ENCODE peak calls at places on chromosome 14, in six cellular contexts. J is nephron progenitor cell; T is GM23338; I is WTC11; A is endothelial cell; D is CD8-positive, alpha-beta T cell. P is an unnamed sample.
A peak's percentile ranks its signal among the peaks of the same experiment; 100 is the strongest.

GRCh38 chr14:69924181-69924580 is 45.0 kb downstream of the SMOC1 start:
- DNase-seq in I (no peak), A (no peak), J (no peak), D (no peak), T (peak; percentile 18), P (no peak)

GRCh38 chr14:96362071-96362964 is 823 bp downstream of the ATG2B start:
- DNase-seq in A (no peak), D (peak; percentile 18), I (peak; percentile 30), J (peak; percentile 18), T (peak; percentile 33), P (peak; percentile 44)

GRCh38 chr14:50667491-50668007 is 557 bp downstream of the SAV1 start:
- DNase-seq in D (peak; percentile 11), I (peak; percentile 67), A (no peak), J (no peak), T (peak; percentile 74), P (peak; percentile 48)

GRCh38 chr14:96051642-96052540 is 12.7 kb downstream of the C14orf132 start:
- DNase-seq in D (no peak), T (peak; percentile 88), A (no peak), I (peak; percentile 52), J (no peak), P (peak; percentile 18)

GRCh38 chr14:29861996-29862395 is 65.7 kb downstream of the PRKD1 start:
- DNase-seq in D (no peak), T (no peak), J (no peak), I (no peak), A (no peak), P (no peak)

GRCh38 chr14:97848351-97848980 is 1051.3 kb downstream of the VRK1 start:
- DNase-seq in I (no peak), J (peak; percentile 38), D (no peak), T (peak; percentile 12), A (no peak), P (no peak)

GRCh38 chr14:96145116-96145864 is 59.3 kb upstream of the BDKRB2 start:
- DNase-seq in D (no peak), A (no peak), J (no peak), I (no peak), T (no peak), P (no peak)

GRCh38 chr14:62156052-62156451 is 393.8 kb downstream of the SNAPC1 start:
- DNase-seq in J (no peak), D (no peak), I (no peak), T (no peak), A (no peak), P (no peak)

GRCh38 chr14:82394916-82395315 is 861.3 kb upstream of the SEL1L start:
- DNase-seq in D (no peak), I (no peak), A (no peak), T (no peak), J (no peak), P (no peak)

GRCh38 chr14:67442139-67442906 is 30.4 kb upstream of the PLEK2 start:
- DNase-seq in I (no peak), A (no peak), J (no peak), D (no peak), T (no peak), P (no peak)

GRCh38 chr14:105071942-105072341 is 6.7 kb upstream of the GPR132 start:
- DNase-seq in A (no peak), I (no peak), J (no peak), T (no peak), D (no peak), P (no peak)

GRCh38 chr14:93135399-93135798 is 19.7 kb upstream of the ITPK1 start:
- DNase-seq in J (no peak), I (no peak), T (no peak), A (no peak), D (no peak), P (peak; percentile 76)

GRCh38 chr14:105865266-105865903 is 339.0 kb downstream of the TMEM121 start:
- DNase-seq in T (no peak), I (peak; percentile 3), D (no peak), A (no peak), J (no peak), P (peak; percentile 20)

GRCh38 chr14:63632932-63633514 is 8.6 kb downstream of the WDR89 start:
- DNase-seq in J (no peak), A (no peak), D (no peak), I (no peak), T (peak; percentile 48), P (no peak)

GRCh38 chr14:77615231-77616132 is 955 bp downstream of the SPTLC2 start:
- DNase-seq in J (no peak), D (no peak), A (peak; percentile 7), I (no peak), T (peak; percentile 39), P (no peak)

GRCh38 chr14:61420326-61420725 is 98.9 kb downstream of the PRKCH start:
- DNase-seq in D (no peak), J (no peak), I (no peak), T (no peak), A (no peak), P (no peak)

GRCh38 chr14:61733972-61734371 is 28.2 kb upstream of the SNAPC1 start:
- DNase-seq in T (no peak), A (no peak), D (no peak), J (no peak), I (no peak), P (no peak)

GRCh38 chr14:77068515-77069200 is 29.4 kb upstream of the CIPC start:
- DNase-seq in J (no peak), A (no peak), I (no peak), T (no peak), D (no peak), P (no peak)

GRCh38 chr14:29166507-29166906 is 399.9 kb downstream of the FOXG1 start:
- DNase-seq in T (peak; percentile 29), D (no peak), J (no peak), A (no peak), I (no peak), P (no peak)

GRCh38 chr14:71474866-71475265 is 457.4 kb upstream of the RGS6 start:
- DNase-seq in T (no peak), I (no peak), A (no peak), J (no peak), D (no peak), P (no peak)

GRCh38 chr14:69573841-69574265 is 818 bp downstream of the CCDC177 start:
- DNase-seq in D (no peak), A (no peak), T (peak; percentile 61), J (peak; percentile 44), I (peak; percentile 32), P (no peak)

GRCh38 chr14:50679674-50680073 is 11.6 kb upstream of the SAV1 start:
- DNase-seq in I (no peak), J (no peak), D (no peak), A (no peak), T (no peak), P (no peak)

GRCh38 chr14:31420013-31420318 is 384 bp downstream of the HEATR5A start:
- DNase-seq in D (peak; percentile 6), A (peak; percentile 75), T (peak; percentile 77), J (peak; percentile 80), I (peak; percentile 78), P (peak; percentile 84)

GRCh38 chr14:69002069-69002468 is 23.0 kb upstream of the ACTN1 start:
- DNase-seq in J (no peak), T (peak; percentile 59), I (peak; percentile 27), A (peak; percentile 8), D (no peak), P (peak; percentile 56)

GRCh38 chr14:78688503-78688902 is 518.3 kb downstream of the NRXN3 start:
- DNase-seq in A (no peak), D (no peak), I (no peak), T (no peak), J (no peak), P (no peak)

GRCh38 chr14:35678403-35679028 is 130.6 kb downstream of the RALGAPA1 start:
- DNase-seq in J (no peak), I (no peak), D (no peak), T (no peak), A (no peak), P (no peak)

GRCh38 chr14:32083315-32083624 is 6.2 kb downstream of the ARHGAP5 start:
- DNase-seq in D (no peak), T (no peak), J (no peak), A (no peak), I (no peak), P (no peak)

DNA sequence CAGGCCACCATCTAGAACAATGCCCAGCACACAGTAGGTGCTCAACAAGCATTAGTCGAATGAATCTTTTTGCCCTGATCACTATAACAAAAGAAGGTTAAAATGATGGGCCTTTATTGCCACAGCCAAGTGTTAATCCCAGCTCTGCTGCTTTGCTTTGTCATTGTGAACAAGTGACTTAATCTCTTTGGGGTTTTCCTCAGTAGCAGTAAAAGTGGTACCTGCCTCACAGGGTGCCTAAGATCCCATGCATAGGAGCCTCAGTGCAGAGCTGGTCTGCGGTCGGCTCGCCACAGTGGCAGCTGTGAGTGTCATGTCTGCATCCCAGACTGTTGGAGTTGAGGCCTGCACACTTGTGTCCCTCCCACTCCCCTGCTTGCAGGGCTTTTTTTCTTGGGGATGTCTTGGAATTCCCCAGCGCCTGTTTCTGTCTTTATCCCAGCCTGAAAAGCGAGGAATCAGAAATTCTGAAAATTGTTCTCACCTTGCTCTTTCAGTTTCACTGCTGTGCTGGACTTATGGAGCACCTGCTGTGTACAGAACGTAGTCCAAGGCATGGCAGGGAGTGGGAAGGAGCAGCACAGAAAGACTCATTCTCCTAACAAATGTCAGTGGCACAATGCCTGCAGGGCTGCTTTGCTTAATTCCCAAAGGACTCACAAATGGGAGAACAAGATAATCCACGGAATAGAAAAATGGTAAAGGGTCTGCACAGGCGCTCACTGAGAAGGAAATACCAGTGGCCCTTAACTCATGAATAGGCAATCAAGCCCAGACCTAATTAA is 90.8 kb downstream of the EML1 start:
- DNase-seq in I (no peak), D (no peak), J (no peak), T (no peak), A (no peak), P (no peak)
- TF ChIP-seq CTCF in I (no peak), D (no peak), J (no peak), T (no peak), A (no peak), P (no peak)

GRCh38 chr14:91573894-91574837 is 64.1 kb upstream of the PPP4R3A start:
- DNase-seq in D (peak; percentile 50), J (peak; percentile 70), A (peak; percentile 31), I (peak; percentile 42), T (peak; percentile 71), P (peak; percentile 62)
- TF ChIP-seq CTCF in D (no peak), J (no peak), A (no peak), I (no peak), T (no peak), P (no peak)

GRCh38 chr14:99242816-99243795 is 28.9 kb downstream of the BCL11B start:
- DNase-seq in D (no peak), J (no peak), A (no peak), I (no peak), T (no peak), P (no peak)
- TF ChIP-seq CTCF in D (no peak), J (no peak), A (no peak), I (no peak), T (no peak), P (no peak)

GRCh38 chr14:55350461-55350860 is 61.2 kb downstream of the ATG14 start:
- DNase-seq in J (no peak), A (no peak), T (peak; percentile 25), D (no peak), I (no peak), P (no peak)

GRCh38 chr14:55348766-55349453 is 62.7 kb downstream of the ATG14 start:
- DNase-seq in J (no peak), I (no peak), D (no peak), T (no peak), A (no peak), P (no peak)

GRCh38 chr14:55349565-55349964 is 62.1 kb downstream of the ATG14 start:
- DNase-seq in T (no peak), A (no peak), D (no peak), J (peak; percentile 37), I (no peak), P (no peak)

GRCh38 chr14:55352201-55352600 is 59.4 kb downstream of the ATG14 start:
- DNase-seq in T (no peak), J (no peak), D (no peak), A (no peak), I (no peak), P (no peak)

GRCh38 chr14:55351111-55351510 is 60.5 kb downstream of the ATG14 start:
- DNase-seq in J (no peak), A (no peak), I (no peak), D (no peak), T (no peak), P (no peak)
- TF ChIP-seq CTCF in J (no peak), A (no peak), I (no peak), D (no peak), T (no peak), P (no peak)

P was measured in stomach.